ENCODE peak calls at places on chromosomes 12 and 14, in nine cellular contexts. One of them, this sample, is unnamed.

GRCh38 chr12:120116443-120116791 is at the start of gene RAB35:
- DNase-seq in GM23338: no peak
- DNase-seq in Panc1: no peak
- DNase-seq in SK-N-SH: no peak
- DNase-seq in sigmoid colon: no peak
- DNase-seq in stomach: no peak
- DNase-seq in HCT116: no peak
- DNase-seq in HL-60: no peak
- DNase-seq in endothelial cell of umbilical vein: no peak
- DNase-seq in this sample: no peak

GRCh38 chr14:61374284-61374683 is 52.9 kb downstream of the PRKCH start:
- DNase-seq in GM23338: peak
- DNase-seq in Panc1: no peak
- DNase-seq in SK-N-SH: no peak
- DNase-seq in sigmoid colon: no peak
- DNase-seq in stomach: no peak
- DNase-seq in HCT116: no peak
- DNase-seq in HL-60: no peak
- DNase-seq in endothelial cell of umbilical vein: no peak
- DNase-seq in this sample: no peak

GRCh38 chr14:104349950-104350349 is 211.6 kb downstream of the KIF26A start:
- DNase-seq in GM23338: no peak
- DNase-seq in Panc1: no peak
- DNase-seq in SK-N-SH: no peak
- DNase-seq in sigmoid colon: peak
- DNase-seq in stomach: peak
- DNase-seq in HCT116: no peak
- DNase-seq in HL-60: no peak
- DNase-seq in endothelial cell of umbilical vein: no peak
- DNase-seq in this sample: no peak

GRCh38 chr12:19757317-19757877 is 318.1 kb downstream of the AEBP2 start:
- DNase-seq in GM23338: peak
- DNase-seq in Panc1: no peak
- DNase-seq in SK-N-SH: peak
- DNase-seq in sigmoid colon: no peak
- DNase-seq in stomach: no peak
- DNase-seq in HCT116: peak
- DNase-seq in HL-60: peak
- DNase-seq in endothelial cell of umbilical vein: peak
- DNase-seq in this sample: no peak

GRCh38 chr12:15856097-15856982 is 25.8 kb upstream of the STRAP start:
- DNase-seq in GM23338: peak
- DNase-seq in Panc1: peak
- DNase-seq in SK-N-SH: no peak
- DNase-seq in sigmoid colon: no peak
- DNase-seq in stomach: peak
- DNase-seq in HCT116: peak
- DNase-seq in HL-60: peak
- DNase-seq in endothelial cell of umbilical vein: peak
- DNase-seq in this sample: peak

GRCh38 chr14:77339407-77339806 is 18.6 kb downstream of the GSTZ1 start:
- DNase-seq in GM23338: no peak
- DNase-seq in Panc1: no peak
- DNase-seq in SK-N-SH: no peak
- DNase-seq in sigmoid colon: no peak
- DNase-seq in stomach: no peak
- DNase-seq in HCT116: no peak
- DNase-seq in HL-60: no peak
- DNase-seq in endothelial cell of umbilical vein: no peak
- DNase-seq in this sample: no peak

GRCh38 chr14:53325176-53325806 is 172.2 kb upstream of the DDHD1 start:
- DNase-seq in GM23338: peak
- DNase-seq in Panc1: no peak
- DNase-seq in SK-N-SH: peak
- DNase-seq in sigmoid colon: no peak
- DNase-seq in stomach: no peak
- DNase-seq in HCT116: no peak
- DNase-seq in HL-60: no peak
- DNase-seq in endothelial cell of umbilical vein: no peak
- DNase-seq in this sample: no peak

GRCh38 chr12:2675776-2676175 is 119.0 kb upstream of the FKBP4 start:
- DNase-seq in GM23338: no peak
- DNase-seq in Panc1: no peak
- DNase-seq in SK-N-SH: no peak
- DNase-seq in sigmoid colon: peak
- DNase-seq in stomach: no peak
- DNase-seq in HCT116: no peak
- DNase-seq in HL-60: no peak
- DNase-seq in endothelial cell of umbilical vein: no peak
- DNase-seq in this sample: no peak

GRCh38 chr14:25132734-25133422 is 82.9 kb upstream of the STXBP6 start:
- DNase-seq in GM23338: peak
- DNase-seq in Panc1: peak
- DNase-seq in SK-N-SH: peak
- DNase-seq in sigmoid colon: peak
- DNase-seq in stomach: peak
- DNase-seq in HCT116: no peak
- DNase-seq in HL-60: peak
- DNase-seq in endothelial cell of umbilical vein: peak
- DNase-seq in this sample: peak

GRCh38 chr12:49129332-49130150 is 1.7 kb downstream of the TUBA1B start:
- DNase-seq in GM23338: no peak
- DNase-seq in Panc1: no peak
- DNase-seq in SK-N-SH: no peak
- DNase-seq in sigmoid colon: no peak
- DNase-seq in stomach: no peak
- DNase-seq in HCT116: no peak
- DNase-seq in HL-60: no peak
- DNase-seq in endothelial cell of umbilical vein: no peak
- DNase-seq in this sample: no peak

GRCh38 chr12:124298685-124299410 is 4.0 kb downstream of the RFLNA start:
- DNase-seq in GM23338: no peak
- DNase-seq in Panc1: no peak
- DNase-seq in SK-N-SH: no peak
- DNase-seq in sigmoid colon: no peak
- DNase-seq in stomach: no peak
- DNase-seq in HCT116: no peak
- DNase-seq in HL-60: no peak
- DNase-seq in endothelial cell of umbilical vein: no peak
- DNase-seq in this sample: no peak

GRCh38 chr14:32986791-32987545 is 48.3 kb downstream of the NPAS3 start:
- DNase-seq in GM23338: peak
- DNase-seq in Panc1: no peak
- DNase-seq in SK-N-SH: no peak
- DNase-seq in sigmoid colon: no peak
- DNase-seq in stomach: no peak
- DNase-seq in HCT116: no peak
- DNase-seq in HL-60: no peak
- DNase-seq in endothelial cell of umbilical vein: no peak
- DNase-seq in this sample: no peak

GRCh38 chr12:117002040-117002832 is 91.5 kb downstream of the FBXW8 start:
- DNase-seq in GM23338: no peak
- DNase-seq in Panc1: no peak
- DNase-seq in SK-N-SH: no peak
- DNase-seq in sigmoid colon: no peak
- DNase-seq in stomach: no peak
- DNase-seq in HCT116: no peak
- DNase-seq in HL-60: no peak
- DNase-seq in endothelial cell of umbilical vein: no peak
- DNase-seq in this sample: no peak

GRCh38 chr14:96960598-96961116 is 163.5 kb downstream of the VRK1 start:
- DNase-seq in GM23338: no peak
- DNase-seq in Panc1: no peak
- DNase-seq in SK-N-SH: no peak
- DNase-seq in sigmoid colon: no peak
- DNase-seq in stomach: no peak
- DNase-seq in HCT116: no peak
- DNase-seq in HL-60: peak
- DNase-seq in endothelial cell of umbilical vein: no peak
- DNase-seq in this sample: no peak

GRCh38 chr12:27001663-27002062 is 12.5 kb downstream of the TM7SF3 start:
- DNase-seq in GM23338: no peak
- DNase-seq in Panc1: no peak
- DNase-seq in SK-N-SH: no peak
- DNase-seq in sigmoid colon: no peak
- DNase-seq in stomach: no peak
- DNase-seq in HCT116: no peak
- DNase-seq in HL-60: peak
- DNase-seq in endothelial cell of umbilical vein: peak
- DNase-seq in this sample: no peak

GRCh38 chr14:20675669-20676068 is 8.7 kb upstream of the RNASE4 start:
- DNase-seq in GM23338: no peak
- DNase-seq in Panc1: no peak
- DNase-seq in SK-N-SH: no peak
- DNase-seq in sigmoid colon: no peak
- DNase-seq in stomach: no peak
- DNase-seq in HCT116: no peak
- DNase-seq in HL-60: no peak
- DNase-seq in endothelial cell of umbilical vein: no peak
- DNase-seq in this sample: no peak

GRCh38 chr14:100281286-100282082 is 24.8 kb downstream of the SLC25A29 start:
- DNase-seq in GM23338: peak
- DNase-seq in Panc1: no peak
- DNase-seq in SK-N-SH: no peak
- DNase-seq in sigmoid colon: no peak
- DNase-seq in stomach: peak
- DNase-seq in HCT116: no peak
- DNase-seq in HL-60: no peak
- DNase-seq in endothelial cell of umbilical vein: no peak
- DNase-seq in this sample: no peak

GRCh38 chr14:101121399-101122113 is 218.0 kb upstream of the RTL1 start:
- DNase-seq in GM23338: no peak
- DNase-seq in Panc1: no peak
- DNase-seq in SK-N-SH: peak
- DNase-seq in sigmoid colon: peak
- DNase-seq in stomach: peak
- DNase-seq in HCT116: no peak
- DNase-seq in HL-60: no peak
- DNase-seq in endothelial cell of umbilical vein: no peak
- DNase-seq in this sample: peak

GRCh38 chr14:97924922-97925613 is 1127.9 kb downstream of the VRK1 start:
- DNase-seq in GM23338: no peak
- DNase-seq in Panc1: no peak
- DNase-seq in SK-N-SH: no peak
- DNase-seq in sigmoid colon: no peak
- DNase-seq in stomach: no peak
- DNase-seq in HCT116: no peak
- DNase-seq in HL-60: no peak
- DNase-seq in endothelial cell of umbilical vein: no peak
- DNase-seq in this sample: no peak

DNA sequence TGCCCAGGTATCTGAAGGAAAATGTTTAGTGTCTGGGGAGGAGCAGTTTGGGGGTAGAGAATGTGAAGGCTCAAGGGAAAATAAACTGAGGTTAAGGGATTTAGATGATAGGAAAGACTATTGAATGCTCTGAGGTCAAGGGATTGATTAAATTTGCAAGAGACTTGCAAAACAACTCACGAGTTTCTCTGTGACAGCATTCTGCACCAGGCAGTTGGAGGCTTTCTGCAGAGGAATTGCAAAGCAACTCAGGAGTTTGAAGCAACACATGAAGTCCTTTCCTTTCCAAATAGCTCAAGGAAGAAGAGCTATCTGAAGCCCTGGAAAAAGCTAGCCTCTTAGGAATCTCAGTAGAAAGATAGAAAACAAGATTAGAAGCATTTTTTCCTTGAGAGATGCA is 23.9 kb downstream of the SLC7A8 start:
- DNase-seq in GM23338: no peak
- DNase-seq in Panc1: no peak
- DNase-seq in SK-N-SH: no peak
- DNase-seq in sigmoid colon: no peak
- DNase-seq in stomach: no peak
- DNase-seq in HCT116: no peak
- DNase-seq in HL-60: peak
- DNase-seq in endothelial cell of umbilical vein: no peak
- DNase-seq in this sample: no peak
- TF ChIP-seq POLR2AphosphoS5 in GM23338: no peak
- TF ChIP-seq POLR2AphosphoS5 in Panc1: no peak
- TF ChIP-seq POLR2AphosphoS5 in SK-N-SH: no peak
- TF ChIP-seq POLR2AphosphoS5 in sigmoid colon: no peak
- TF ChIP-seq POLR2AphosphoS5 in stomach: no peak
- TF ChIP-seq POLR2AphosphoS5 in HCT116: no peak
- TF ChIP-seq POLR2AphosphoS5 in HL-60: no peak
- TF ChIP-seq POLR2AphosphoS5 in endothelial cell of umbilical vein: no peak
- TF ChIP-seq POLR2AphosphoS5 in this sample: no peak

GRCh38 chr12:109252799-109253198 is 56.3 kb downstream of the FOXN4 start:
- DNase-seq in GM23338: no peak
- DNase-seq in Panc1: no peak
- DNase-seq in SK-N-SH: no peak
- DNase-seq in sigmoid colon: peak
- DNase-seq in stomach: no peak
- DNase-seq in HCT116: no peak
- DNase-seq in HL-60: no peak
- DNase-seq in endothelial cell of umbilical vein: no peak
- DNase-seq in this sample: no peak
- TF ChIP-seq CTCF in GM23338: peak
- TF ChIP-seq CTCF in Panc1: no peak
- TF ChIP-seq CTCF in SK-N-SH: no peak
- TF ChIP-seq CTCF in sigmoid colon: no peak
- TF ChIP-seq CTCF in stomach: no peak
- TF ChIP-seq CTCF in HCT116: no peak
- TF ChIP-seq CTCF in HL-60: no peak
- TF ChIP-seq CTCF in endothelial cell of umbilical vein: no peak
- TF ChIP-seq CTCF in this sample: no peak

DNA sequence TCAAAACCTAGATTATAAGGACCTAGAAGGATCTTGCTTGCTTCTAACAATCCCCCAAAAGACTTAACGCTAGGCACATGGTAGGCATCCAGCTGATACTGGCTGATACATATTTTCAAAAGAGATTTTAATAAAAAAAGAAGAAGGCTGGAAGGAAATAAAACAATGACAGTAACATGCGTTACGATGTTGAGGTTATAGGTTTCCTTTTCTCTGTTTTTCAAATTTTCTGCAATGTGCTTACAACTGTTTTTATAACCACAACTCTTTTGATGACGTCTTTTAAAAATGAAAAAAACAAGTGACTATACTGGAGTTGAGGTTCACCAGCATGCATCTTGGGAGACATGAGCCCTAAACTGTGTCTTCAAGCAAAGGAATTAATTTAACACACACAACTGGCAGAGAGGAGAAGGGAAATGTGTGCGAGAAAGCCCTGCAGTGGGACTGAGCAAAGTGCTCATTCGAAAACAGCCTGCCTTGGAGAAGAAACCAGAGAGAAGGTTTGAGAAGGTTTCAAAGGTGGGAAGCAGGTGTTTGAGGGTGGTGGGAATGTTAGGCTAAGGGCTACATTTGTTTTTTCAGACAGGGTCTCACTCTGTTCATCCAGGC is 80.4 kb downstream of the DUSP16 start:
- DNase-seq in GM23338: no peak
- DNase-seq in Panc1: no peak
- DNase-seq in SK-N-SH: no peak
- DNase-seq in sigmoid colon: no peak
- DNase-seq in stomach: no peak
- DNase-seq in HCT116: no peak
- DNase-seq in HL-60: no peak
- DNase-seq in endothelial cell of umbilical vein: no peak
- DNase-seq in this sample: no peak
- H3K4me3 ChIP-seq in GM23338: no peak
- H3K4me3 ChIP-seq in Panc1: no peak
- H3K4me3 ChIP-seq in SK-N-SH: no peak
- H3K4me3 ChIP-seq in sigmoid colon: no peak
- H3K4me3 ChIP-seq in stomach: no peak
- H3K4me3 ChIP-seq in HCT116: no peak
- H3K4me3 ChIP-seq in HL-60: no peak
- H3K4me3 ChIP-seq in endothelial cell of umbilical vein: no peak
- H3K4me3 ChIP-seq in this sample: no peak

GRCh38 chr12:14365294-14366210 is at the start of gene ATF7IP:
- DNase-seq in GM23338: peak
- DNase-seq in Panc1: peak
- DNase-seq in SK-N-SH: peak
- DNase-seq in sigmoid colon: peak
- DNase-seq in stomach: peak
- DNase-seq in HCT116: peak
- DNase-seq in HL-60: peak
- DNase-seq in endothelial cell of umbilical vein: peak
- DNase-seq in this sample: peak
- TF ChIP-seq POLR2AphosphoS5 in GM23338: peak
- TF ChIP-seq POLR2AphosphoS5 in Panc1: peak
- TF ChIP-seq POLR2AphosphoS5 in SK-N-SH: no peak
- TF ChIP-seq POLR2AphosphoS5 in sigmoid colon: peak
- TF ChIP-seq POLR2AphosphoS5 in stomach: peak
- TF ChIP-seq POLR2AphosphoS5 in HCT116: peak
- TF ChIP-seq POLR2AphosphoS5 in HL-60: peak
- TF ChIP-seq POLR2AphosphoS5 in endothelial cell of umbilical vein: peak
- TF ChIP-seq POLR2AphosphoS5 in this sample: peak